ENCODE peak calls at places on chromosomes 2 and 18, in five cellular contexts. One of them, this sample, is unnamed.
A peak's percentile ranks its signal among the peaks of the same experiment; 100 is the strongest.

GRCh38 chr2:54666741-54667639 is 56.5 kb upstream of the EML6 start:
- DNase-seq in H9: no peak
- DNase-seq in IMR-90: peak; percentile 23
- DNase-seq in mesenchymal stem cell: peak; percentile 80
- DNase-seq in neuronal stem cell: no peak
- DNase-seq in this sample: no peak

GRCh38 chr2:157559461-157559860 is 69.2 kb downstream of the ACVR1C start:
- DNase-seq in mesenchymal stem cell: no peak
- DNase-seq in neuronal stem cell: no peak
- DNase-seq in IMR-90: no peak
- DNase-seq in H9: no peak
- DNase-seq in this sample: peak; percentile 31

GRCh38 chr2:128423788-128424165 is 105.1 kb upstream of the HS6ST1 start:
- DNase-seq in mesenchymal stem cell: no peak
- DNase-seq in H9: peak; percentile 8
- DNase-seq in neuronal stem cell: no peak
- DNase-seq in IMR-90: no peak
- DNase-seq in this sample: no peak

GRCh38 chr18:42242758-42243157 is 287.7 kb downstream of the PIK3C3 start:
- DNase-seq in H9: no peak
- DNase-seq in mesenchymal stem cell: no peak
- DNase-seq in IMR-90: no peak
- DNase-seq in neuronal stem cell: no peak
- DNase-seq in this sample: no peak

GRCh38 chr2:55617160-55618024 is at the start of gene PPP4R3B:
- DNase-seq in H9: peak; percentile 100
- DNase-seq in mesenchymal stem cell: peak; percentile 100
- DNase-seq in neuronal stem cell: peak; percentile 98
- DNase-seq in IMR-90: peak; percentile 100
- DNase-seq in this sample: peak; percentile 100

GRCh38 chr2:113697516-113697915 is 58.9 kb downstream of the SLC35F5 start:
- DNase-seq in IMR-90: no peak
- DNase-seq in H9: no peak
- DNase-seq in mesenchymal stem cell: no peak
- DNase-seq in neuronal stem cell: no peak
- DNase-seq in this sample: no peak

GRCh38 chr18:2654828-2655152 is 736 bp upstream of the SMCHD1 start:
- DNase-seq in neuronal stem cell: no peak
- DNase-seq in IMR-90: peak; percentile 7
- DNase-seq in mesenchymal stem cell: no peak
- DNase-seq in H9: no peak
- DNase-seq in this sample: peak; percentile 13

GRCh38 chr2:10297950-10298349 is 4.8 kb upstream of the HPCAL1 start:
- DNase-seq in neuronal stem cell: no peak
- DNase-seq in H9: no peak
- DNase-seq in mesenchymal stem cell: peak; percentile 97
- DNase-seq in IMR-90: peak; percentile 97
- DNase-seq in this sample: peak; percentile 72

GRCh38 chr18:3110034-3110752 is 97.2 kb upstream of the LPIN2 start:
- DNase-seq in neuronal stem cell: no peak
- DNase-seq in IMR-90: no peak
- DNase-seq in mesenchymal stem cell: no peak
- DNase-seq in H9: no peak
- DNase-seq in this sample: no peak

GRCh38 chr2:119338826-119339561 is 27.6 kb downstream of the C2orf76 start:
- DNase-seq in IMR-90: no peak
- DNase-seq in neuronal stem cell: no peak
- DNase-seq in mesenchymal stem cell: no peak
- DNase-seq in H9: no peak
- DNase-seq in this sample: no peak

GRCh38 chr2:26898480-26899058 is 50.6 kb downstream of the DPYSL5 start:
- DNase-seq in neuronal stem cell: no peak
- DNase-seq in IMR-90: no peak
- DNase-seq in H9: no peak
- DNase-seq in mesenchymal stem cell: no peak
- DNase-seq in this sample: no peak

GRCh38 chr18:75009296-75009695 is 199.6 kb downstream of the PTGR3 start:
- DNase-seq in mesenchymal stem cell: no peak
- DNase-seq in neuronal stem cell: no peak
- DNase-seq in H9: no peak
- DNase-seq in IMR-90: no peak
- DNase-seq in this sample: no peak

GRCh38 chr2:77631007-77631406 is 108.8 kb upstream of the LRRTM4 start:
- DNase-seq in IMR-90: no peak
- DNase-seq in H9: no peak
- DNase-seq in mesenchymal stem cell: no peak
- DNase-seq in neuronal stem cell: no peak
- DNase-seq in this sample: no peak

GRCh38 chr2:77633601-77634000 is 111.4 kb upstream of the LRRTM4 start:
- DNase-seq in H9: no peak
- DNase-seq in neuronal stem cell: no peak
- DNase-seq in mesenchymal stem cell: no peak
- DNase-seq in IMR-90: no peak
- DNase-seq in this sample: no peak

DNA sequence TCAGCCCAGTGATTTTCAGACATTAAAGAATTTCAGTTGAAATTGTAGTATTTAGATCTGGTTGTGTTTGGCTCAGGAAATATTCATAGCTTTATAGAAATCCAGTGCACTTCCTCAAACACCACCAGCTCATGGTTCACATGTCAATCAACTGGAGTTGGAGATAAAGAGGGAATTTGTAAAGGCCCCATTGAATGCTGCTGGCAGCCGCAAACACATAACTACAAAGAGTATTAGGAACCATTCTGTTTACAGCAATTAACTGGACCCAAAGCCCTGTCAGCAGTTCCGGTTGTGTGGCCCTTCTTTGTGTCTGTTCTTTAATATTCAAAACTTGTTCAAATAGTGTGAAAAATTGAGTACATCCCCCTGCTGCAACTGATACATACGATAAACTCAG is 107.4 kb upstream of the LRRTM4 start:
- DNase-seq in neuronal stem cell: peak; percentile 33
- DNase-seq in H9: no peak
- DNase-seq in mesenchymal stem cell: no peak
- DNase-seq in IMR-90: no peak
- DNase-seq in this sample: peak; percentile 7
- H2BK15ac ChIP-seq in neuronal stem cell: no peak overlapping the region
- H2BK15ac ChIP-seq in H9: no peak overlapping the region
- H2BK15ac ChIP-seq in mesenchymal stem cell: no peak overlapping the region
- H2BK15ac ChIP-seq in IMR-90: no peak overlapping the region
- H2BK15ac ChIP-seq in this sample: no peak overlapping the region

DNA sequence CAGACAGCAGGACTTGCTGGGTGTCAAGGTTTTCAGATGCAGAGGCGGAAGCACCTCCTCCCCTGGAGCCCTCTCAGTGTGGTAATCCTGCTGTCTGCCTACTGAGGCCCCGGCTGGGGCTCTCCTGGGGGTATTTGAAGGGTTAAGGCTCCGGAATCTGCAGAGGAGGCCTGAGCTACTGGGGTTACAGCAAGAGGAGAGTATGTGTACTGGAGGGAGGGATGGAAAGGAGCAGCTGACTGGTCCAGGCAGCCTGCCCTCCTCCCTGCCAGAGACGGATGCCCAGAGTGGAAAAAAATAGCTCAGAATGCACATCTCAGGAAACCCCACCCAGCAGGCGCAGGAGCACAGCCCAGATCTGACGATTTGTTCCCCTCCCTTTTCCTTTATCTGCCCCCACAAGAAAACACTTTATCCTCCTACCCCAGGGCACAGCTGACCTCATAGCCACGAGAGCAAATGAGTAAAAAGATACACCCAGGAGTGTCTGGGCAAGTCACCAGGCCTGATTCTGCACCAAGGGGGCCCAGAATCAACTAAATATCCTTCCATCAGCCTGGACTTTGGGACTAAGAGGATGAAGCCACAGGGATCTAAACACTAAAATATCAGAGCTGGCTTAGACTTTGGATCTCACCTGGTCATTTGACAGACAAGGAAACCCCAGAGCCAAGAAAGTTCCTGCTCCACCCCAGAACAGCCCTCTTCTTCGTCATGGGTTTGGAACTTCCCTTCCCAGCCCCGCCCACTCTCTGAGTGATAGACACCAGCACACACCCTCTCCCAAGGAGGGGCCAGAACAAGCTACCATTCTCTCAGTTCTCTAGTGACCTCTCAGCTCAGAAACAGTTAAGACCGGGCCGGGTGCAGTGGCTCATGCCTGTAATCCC is 5.5 kb downstream of the TMBIM1 start:
- DNase-seq in neuronal stem cell: peak; percentile 46
- DNase-seq in IMR-90: peak; percentile 94
- DNase-seq in mesenchymal stem cell: peak; percentile 98
- DNase-seq in H9: peak; percentile 93
- DNase-seq in this sample: peak; percentile 98
- H2BK120ac ChIP-seq in neuronal stem cell: no peak overlapping the region
- H2BK120ac ChIP-seq in IMR-90: peak overlapping the region; percentile 87
- H2BK120ac ChIP-seq in mesenchymal stem cell: no peak overlapping the region
- H2BK120ac ChIP-seq in H9: no peak overlapping the region
- H2BK120ac ChIP-seq in this sample: no peak overlapping the region

GRCh38 chr2:68466361-68466777 is 725 bp downstream of the FBXO48 start:
- DNase-seq in IMR-90: peak; percentile 78
- DNase-seq in H9: no peak
- DNase-seq in mesenchymal stem cell: peak; percentile 73
- DNase-seq in neuronal stem cell: no peak
- DNase-seq in this sample: peak; percentile 35

GRCh38 chr2:68467077-68467960 is at the start of the genes APLF and FBXO48:
- DNase-seq in mesenchymal stem cell: peak; percentile 100
- DNase-seq in H9: peak; percentile 98
- DNase-seq in IMR-90: peak; percentile 99
- DNase-seq in neuronal stem cell: peak; percentile 98
- DNase-seq in this sample: peak; percentile 100

GRCh38 chr2:68468801-68469200 is 1.4 kb downstream of the APLF start:
- DNase-seq in IMR-90: no peak
- DNase-seq in mesenchymal stem cell: no peak
- DNase-seq in H9: no peak
- DNase-seq in neuronal stem cell: no peak
- DNase-seq in this sample: no peak

GRCh38 chr2:68465081-68465916 is 1.8 kb downstream of the FBXO48 start:
- DNase-seq in H9: no peak
- DNase-seq in neuronal stem cell: no peak
- DNase-seq in mesenchymal stem cell: peak; percentile 48
- DNase-seq in IMR-90: peak; percentile 33
- DNase-seq in this sample: no peak

GRCh38 chr2:68466778-68467076 is 367 bp downstream of the FBXO48 start:
- DNase-seq in mesenchymal stem cell: no peak
- DNase-seq in neuronal stem cell: no peak
- DNase-seq in IMR-90: no peak
- DNase-seq in H9: no peak
- DNase-seq in this sample: no peak
- H3K18ac ChIP-seq in mesenchymal stem cell: peak overlapping the region; percentile 88
- H3K18ac ChIP-seq in neuronal stem cell: peak overlapping the region; percentile 55
- H3K18ac ChIP-seq in IMR-90: peak overlapping the region; percentile 16
- H3K18ac ChIP-seq in H9: no peak overlapping the region
- H3K18ac ChIP-seq in this sample: no peak overlapping the region

DNA sequence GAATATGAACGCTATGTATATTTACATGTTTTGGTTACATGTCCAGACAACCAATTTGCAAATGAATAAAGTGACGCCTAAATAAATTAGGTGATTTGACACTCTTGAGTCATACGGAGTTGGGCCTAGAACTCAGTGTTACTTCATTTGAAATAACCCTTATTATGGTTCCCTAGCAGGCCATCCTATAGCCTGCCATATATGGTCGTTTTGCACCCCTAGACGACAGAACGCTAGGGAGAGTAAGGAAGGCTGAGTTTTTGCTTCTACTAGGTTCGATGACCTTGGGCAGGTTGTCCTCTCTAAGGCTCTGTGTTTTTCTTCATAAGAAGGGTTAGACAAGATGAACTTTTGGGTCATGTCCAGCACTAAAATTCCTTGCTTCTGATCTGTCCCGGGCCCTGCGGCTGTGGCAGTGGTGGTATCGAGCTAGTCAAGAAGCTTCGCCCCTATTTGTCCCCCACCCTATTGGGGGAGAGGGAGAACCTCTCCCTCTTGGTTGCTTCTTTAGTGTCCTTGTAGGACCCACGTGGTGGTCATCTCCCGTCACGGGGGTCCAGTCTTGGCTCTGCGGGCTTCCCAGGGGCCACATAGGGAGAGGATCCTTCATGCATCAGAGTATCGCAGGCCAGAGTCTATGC is 574 bp upstream of the EML4 start:
- DNase-seq in IMR-90: no peak
- DNase-seq in neuronal stem cell: no peak
- DNase-seq in mesenchymal stem cell: no peak
- DNase-seq in H9: no peak
- DNase-seq in this sample: no peak
- H2BK15ac ChIP-seq in IMR-90: peak overlapping the region; percentile 54
- H2BK15ac ChIP-seq in neuronal stem cell: no peak overlapping the region
- H2BK15ac ChIP-seq in mesenchymal stem cell: peak overlapping the region; percentile 83
- H2BK15ac ChIP-seq in H9: no peak overlapping the region
- H2BK15ac ChIP-seq in this sample: no peak overlapping the region

GRCh38 chr2:122656403-122656802 is 901.0 kb downstream of the TSN start:
- DNase-seq in IMR-90: no peak
- DNase-seq in H9: no peak
- DNase-seq in neuronal stem cell: no peak
- DNase-seq in mesenchymal stem cell: no peak
- DNase-seq in this sample: no peak

GRCh38 chr2:122663737-122664136 is 908.3 kb downstream of the TSN start:
- DNase-seq in H9: no peak
- DNase-seq in IMR-90: no peak
- DNase-seq in neuronal stem cell: no peak
- DNase-seq in mesenchymal stem cell: no peak
- DNase-seq in this sample: no peak

GRCh38 chr2:122660786-122661634 is 905.6 kb downstream of the TSN start:
- DNase-seq in mesenchymal stem cell: no peak
- DNase-seq in H9: peak; percentile 91
- DNase-seq in IMR-90: no peak
- DNase-seq in neuronal stem cell: peak; percentile 56
- DNase-seq in this sample: peak; percentile 60
- H2BK120ac ChIP-seq in mesenchymal stem cell: no peak overlapping the region
- H2BK120ac ChIP-seq in H9: peak overlapping the region; percentile 24
- H2BK120ac ChIP-seq in IMR-90: no peak overlapping the region
- H2BK120ac ChIP-seq in neuronal stem cell: no peak overlapping the region
- H2BK120ac ChIP-seq in this sample: no peak overlapping the region

This sample was measured in mesendoderm.